ENCODE peak calls at places on chromosome 19, in four cellular contexts. One of them, this sample, is unnamed.

GRCh38 chr19:28396259-28396940 is 816.6 kb downstream of the UQCRFS1 start:
- DNase-seq in stimulated activated CD8-positive, alpha-beta memory T cell treated with anti-CD3 and anti-CD28 coated beads, Interleukin-15, amount 100 ng/mL, for 1 hour: no peak
- DNase-seq in activated naive CD8-positive, alpha-beta T cell treated with anti-CD3 and anti-CD28 coated beads, Interleukin-2, amount 50 U/mL, for 24 hours: no peak
- DNase-seq in frontal cortex: no peak
- DNase-seq in this sample: no peak

GRCh38 chr19:49855277-49855675 is 4.3 kb downstream of the PTOV1 start:
- DNase-seq in stimulated activated CD8-positive, alpha-beta memory T cell treated with anti-CD3 and anti-CD28 coated beads, Interleukin-15, amount 100 ng/mL, for 1 hour: no peak
- DNase-seq in activated naive CD8-positive, alpha-beta T cell treated with anti-CD3 and anti-CD28 coated beads, Interleukin-2, amount 50 U/mL, for 24 hours: no peak
- DNase-seq in frontal cortex: no peak
- DNase-seq in this sample: no peak

GRCh38 chr19:4870025-4870700 is 2.7 kb upstream of the PLIN3 start:
- DNase-seq in stimulated activated CD8-positive, alpha-beta memory T cell treated with anti-CD3 and anti-CD28 coated beads, Interleukin-15, amount 100 ng/mL, for 1 hour: no peak
- DNase-seq in activated naive CD8-positive, alpha-beta T cell treated with anti-CD3 and anti-CD28 coated beads, Interleukin-2, amount 50 U/mL, for 24 hours: peak; percentile 42
- DNase-seq in frontal cortex: no peak
- DNase-seq in this sample: no peak

GRCh38 chr19:52957591-52957990 is 5.1 kb downstream of the ZNF816 start:
- DNase-seq in stimulated activated CD8-positive, alpha-beta memory T cell treated with anti-CD3 and anti-CD28 coated beads, Interleukin-15, amount 100 ng/mL, for 1 hour: no peak
- DNase-seq in activated naive CD8-positive, alpha-beta T cell treated with anti-CD3 and anti-CD28 coated beads, Interleukin-2, amount 50 U/mL, for 24 hours: no peak
- DNase-seq in frontal cortex: no peak
- DNase-seq in this sample: no peak

GRCh38 chr19:36115453-36116343 is at the start of gene TBCB:
- DNase-seq in stimulated activated CD8-positive, alpha-beta memory T cell treated with anti-CD3 and anti-CD28 coated beads, Interleukin-15, amount 100 ng/mL, for 1 hour: peak; percentile 83
- DNase-seq in activated naive CD8-positive, alpha-beta T cell treated with anti-CD3 and anti-CD28 coated beads, Interleukin-2, amount 50 U/mL, for 24 hours: peak; percentile 89
- DNase-seq in frontal cortex: no peak
- DNase-seq in this sample: peak; percentile 73

GRCh38 chr19:12913871-12914690 is 5.0 kb downstream of the SYCE2 start:
- DNase-seq in stimulated activated CD8-positive, alpha-beta memory T cell treated with anti-CD3 and anti-CD28 coated beads, Interleukin-15, amount 100 ng/mL, for 1 hour: no peak
- DNase-seq in activated naive CD8-positive, alpha-beta T cell treated with anti-CD3 and anti-CD28 coated beads, Interleukin-2, amount 50 U/mL, for 24 hours: peak; percentile 48
- DNase-seq in frontal cortex: no peak
- DNase-seq in this sample: no peak

GRCh38 chr19:44745386-44745831 is 3.1 kb upstream of the BCL3 start:
- DNase-seq in stimulated activated CD8-positive, alpha-beta memory T cell treated with anti-CD3 and anti-CD28 coated beads, Interleukin-15, amount 100 ng/mL, for 1 hour: no peak
- DNase-seq in activated naive CD8-positive, alpha-beta T cell treated with anti-CD3 and anti-CD28 coated beads, Interleukin-2, amount 50 U/mL, for 24 hours: no peak
- DNase-seq in frontal cortex: no peak
- DNase-seq in this sample: no peak

GRCh38 chr19:6086081-6086858 is 24.0 kb downstream of the RFX2 start:
- DNase-seq in stimulated activated CD8-positive, alpha-beta memory T cell treated with anti-CD3 and anti-CD28 coated beads, Interleukin-15, amount 100 ng/mL, for 1 hour: no peak
- DNase-seq in activated naive CD8-positive, alpha-beta T cell treated with anti-CD3 and anti-CD28 coated beads, Interleukin-2, amount 50 U/mL, for 24 hours: no peak
- DNase-seq in frontal cortex: no peak
- DNase-seq in this sample: no peak

GRCh38 chr19:10642473-10642872 is 11.7 kb upstream of the ILF3 start:
- DNase-seq in stimulated activated CD8-positive, alpha-beta memory T cell treated with anti-CD3 and anti-CD28 coated beads, Interleukin-15, amount 100 ng/mL, for 1 hour: no peak
- DNase-seq in activated naive CD8-positive, alpha-beta T cell treated with anti-CD3 and anti-CD28 coated beads, Interleukin-2, amount 50 U/mL, for 24 hours: no peak
- DNase-seq in frontal cortex: no peak
- DNase-seq in this sample: no peak

GRCh38 chr19:44623080-44623479 is 9.7 kb downstream of the IGSF23 start:
- DNase-seq in stimulated activated CD8-positive, alpha-beta memory T cell treated with anti-CD3 and anti-CD28 coated beads, Interleukin-15, amount 100 ng/mL, for 1 hour: no peak
- DNase-seq in activated naive CD8-positive, alpha-beta T cell treated with anti-CD3 and anti-CD28 coated beads, Interleukin-2, amount 50 U/mL, for 24 hours: no peak
- DNase-seq in frontal cortex: no peak
- DNase-seq in this sample: no peak

GRCh38 chr19:50333737-50334617 is 4.8 kb upstream of the KCNC3 start:
- DNase-seq in stimulated activated CD8-positive, alpha-beta memory T cell treated with anti-CD3 and anti-CD28 coated beads, Interleukin-15, amount 100 ng/mL, for 1 hour: peak; percentile 62
- DNase-seq in activated naive CD8-positive, alpha-beta T cell treated with anti-CD3 and anti-CD28 coated beads, Interleukin-2, amount 50 U/mL, for 24 hours: peak; percentile 87
- DNase-seq in frontal cortex: peak; percentile 87
- DNase-seq in this sample: no peak

GRCh38 chr19:3198901-3199700 is 13.4 kb downstream of the NCLN start:
- DNase-seq in stimulated activated CD8-positive, alpha-beta memory T cell treated with anti-CD3 and anti-CD28 coated beads, Interleukin-15, amount 100 ng/mL, for 1 hour: no peak
- DNase-seq in activated naive CD8-positive, alpha-beta T cell treated with anti-CD3 and anti-CD28 coated beads, Interleukin-2, amount 50 U/mL, for 24 hours: no peak
- DNase-seq in frontal cortex: no peak
- DNase-seq in this sample: no peak

GRCh38 chr19:54002495-54003315 is 11.3 kb downstream of the CACNG6 start:
- DNase-seq in stimulated activated CD8-positive, alpha-beta memory T cell treated with anti-CD3 and anti-CD28 coated beads, Interleukin-15, amount 100 ng/mL, for 1 hour: no peak
- DNase-seq in activated naive CD8-positive, alpha-beta T cell treated with anti-CD3 and anti-CD28 coated beads, Interleukin-2, amount 50 U/mL, for 24 hours: no peak
- DNase-seq in frontal cortex: no peak
- DNase-seq in this sample: no peak

GRCh38 chr19:33687761-33688656 is 66.3 kb downstream of the CHST8 start:
- DNase-seq in stimulated activated CD8-positive, alpha-beta memory T cell treated with anti-CD3 and anti-CD28 coated beads, Interleukin-15, amount 100 ng/mL, for 1 hour: no peak
- DNase-seq in activated naive CD8-positive, alpha-beta T cell treated with anti-CD3 and anti-CD28 coated beads, Interleukin-2, amount 50 U/mL, for 24 hours: no peak
- DNase-seq in frontal cortex: no peak
- DNase-seq in this sample: no peak

GRCh38 chr19:36032251-36033104 is at the start of gene CLIP3:
- DNase-seq in stimulated activated CD8-positive, alpha-beta memory T cell treated with anti-CD3 and anti-CD28 coated beads, Interleukin-15, amount 100 ng/mL, for 1 hour: no peak
- DNase-seq in activated naive CD8-positive, alpha-beta T cell treated with anti-CD3 and anti-CD28 coated beads, Interleukin-2, amount 50 U/mL, for 24 hours: peak; percentile 46
- DNase-seq in frontal cortex: peak; percentile 96
- DNase-seq in this sample: peak; percentile 42

GRCh38 chr19:13100031-13100588 is 2.5 kb downstream of the LYL1 start:
- DNase-seq in stimulated activated CD8-positive, alpha-beta memory T cell treated with anti-CD3 and anti-CD28 coated beads, Interleukin-15, amount 100 ng/mL, for 1 hour: no peak
- DNase-seq in activated naive CD8-positive, alpha-beta T cell treated with anti-CD3 and anti-CD28 coated beads, Interleukin-2, amount 50 U/mL, for 24 hours: peak; percentile 75
- DNase-seq in frontal cortex: no peak
- DNase-seq in this sample: peak; percentile 70

GRCh38 chr19:4053423-4054324 is 13.0 kb downstream of the ZBTB7A start:
- DNase-seq in stimulated activated CD8-positive, alpha-beta memory T cell treated with anti-CD3 and anti-CD28 coated beads, Interleukin-15, amount 100 ng/mL, for 1 hour: no peak
- DNase-seq in activated naive CD8-positive, alpha-beta T cell treated with anti-CD3 and anti-CD28 coated beads, Interleukin-2, amount 50 U/mL, for 24 hours: no peak
- DNase-seq in frontal cortex: no peak
- DNase-seq in this sample: no peak

GRCh38 chr19:11261431-11261901 is 858 bp downstream of the DOCK6 start:
- DNase-seq in stimulated activated CD8-positive, alpha-beta memory T cell treated with anti-CD3 and anti-CD28 coated beads, Interleukin-15, amount 100 ng/mL, for 1 hour: no peak
- DNase-seq in activated naive CD8-positive, alpha-beta T cell treated with anti-CD3 and anti-CD28 coated beads, Interleukin-2, amount 50 U/mL, for 24 hours: no peak
- DNase-seq in frontal cortex: no peak
- DNase-seq in this sample: no peak

GRCh38 chr19:45446295-45446694 is 21.5 kb upstream of the FOSB start:
- DNase-seq in stimulated activated CD8-positive, alpha-beta memory T cell treated with anti-CD3 and anti-CD28 coated beads, Interleukin-15, amount 100 ng/mL, for 1 hour: no peak
- DNase-seq in activated naive CD8-positive, alpha-beta T cell treated with anti-CD3 and anti-CD28 coated beads, Interleukin-2, amount 50 U/mL, for 24 hours: no peak
- DNase-seq in frontal cortex: no peak
- DNase-seq in this sample: no peak

This sample was measured in GM18507.